ENCODE peak calls at places on chromosomes 12 and 14, in ten cellular contexts. One of them, this sample, is unnamed.

GRCh38 chr12:33476058-33476457 is 36.4 kb upstream of the SYT10 start:
- DNase-seq in MM.1S: no peak
- DNase-seq in HFFc6: no peak
- DNase-seq in nephron progenitor cell: no peak
- DNase-seq in left ventricle myocardium superior: no peak
- DNase-seq in NCI-H187 treated with DMSO at 0.1 percent for 48 hours: no peak
- DNase-seq in foreskin fibroblast: no peak
- DNase-seq in osteocyte: no peak
- DNase-seq in HEK293T: no peak
- DNase-seq in SW480: no peak
- DNase-seq in this sample: no peak

GRCh38 chr12:39081910-39082309 is 176.5 kb upstream of the CPNE8 start:
- DNase-seq in left ventricle myocardium superior: no peak
- DNase-seq in osteocyte: no peak
- DNase-seq in HFFc6: no peak
- DNase-seq in nephron progenitor cell: no peak
- DNase-seq in MM.1S: no peak
- DNase-seq in HEK293T: no peak
- DNase-seq in foreskin fibroblast: no peak
- DNase-seq in SW480: no peak
- DNase-seq in NCI-H187 treated with DMSO at 0.1 percent for 48 hours: no peak
- DNase-seq in this sample: no peak

GRCh38 chr14:53437858-53438257 is 284.7 kb upstream of the DDHD1 start:
- DNase-seq in NCI-H187 treated with DMSO at 0.1 percent for 48 hours: no peak
- DNase-seq in nephron progenitor cell: no peak
- DNase-seq in HEK293T: no peak
- DNase-seq in HFFc6: no peak
- DNase-seq in osteocyte: no peak
- DNase-seq in SW480: no peak
- DNase-seq in left ventricle myocardium superior: no peak
- DNase-seq in MM.1S: no peak
- DNase-seq in foreskin fibroblast: no peak
- DNase-seq in this sample: no peak

GRCh38 chr14:22561661-22562579 is 27.1 kb downstream of the DAD1 start:
- DNase-seq in HEK293T: no peak
- DNase-seq in SW480: peak
- DNase-seq in left ventricle myocardium superior: no peak
- DNase-seq in MM.1S: no peak
- DNase-seq in NCI-H187 treated with DMSO at 0.1 percent for 48 hours: no peak
- DNase-seq in nephron progenitor cell: no peak
- DNase-seq in osteocyte: peak
- DNase-seq in foreskin fibroblast: no peak
- DNase-seq in HFFc6: no peak
- DNase-seq in this sample: no peak

GRCh38 chr14:76331328-76332011 is 44.5 kb upstream of the ESRRB start:
- DNase-seq in HEK293T: no peak
- DNase-seq in SW480: no peak
- DNase-seq in foreskin fibroblast: no peak
- DNase-seq in nephron progenitor cell: no peak
- DNase-seq in left ventricle myocardium superior: no peak
- DNase-seq in NCI-H187 treated with DMSO at 0.1 percent for 48 hours: no peak
- DNase-seq in osteocyte: no peak
- DNase-seq in MM.1S: no peak
- DNase-seq in HFFc6: no peak
- DNase-seq in this sample: no peak

GRCh38 chr12:30046376-30046775 is 262.6 kb upstream of the TMTC1 start:
- DNase-seq in SW480: no peak
- DNase-seq in nephron progenitor cell: no peak
- DNase-seq in MM.1S: no peak
- DNase-seq in NCI-H187 treated with DMSO at 0.1 percent for 48 hours: no peak
- DNase-seq in osteocyte: no peak
- DNase-seq in foreskin fibroblast: no peak
- DNase-seq in HEK293T: no peak
- DNase-seq in HFFc6: no peak
- DNase-seq in left ventricle myocardium superior: no peak
- DNase-seq in this sample: no peak

GRCh38 chr12:57372233-57372632 is 58.6 kb downstream of the R3HDM2 start:
- DNase-seq in nephron progenitor cell: no peak
- DNase-seq in SW480: no peak
- DNase-seq in MM.1S: no peak
- DNase-seq in NCI-H187 treated with DMSO at 0.1 percent for 48 hours: no peak
- DNase-seq in HEK293T: no peak
- DNase-seq in left ventricle myocardium superior: no peak
- DNase-seq in osteocyte: no peak
- DNase-seq in HFFc6: no peak
- DNase-seq in foreskin fibroblast: no peak
- DNase-seq in this sample: peak

GRCh38 chr12:128623748-128624147 is 200.0 kb downstream of the SLC15A4 start:
- DNase-seq in NCI-H187 treated with DMSO at 0.1 percent for 48 hours: no peak
- DNase-seq in MM.1S: no peak
- DNase-seq in SW480: no peak
- DNase-seq in osteocyte: no peak
- DNase-seq in HEK293T: no peak
- DNase-seq in left ventricle myocardium superior: no peak
- DNase-seq in HFFc6: no peak
- DNase-seq in foreskin fibroblast: no peak
- DNase-seq in nephron progenitor cell: no peak
- DNase-seq in this sample: no peak

GRCh38 chr14:20606190-20606901 is 15.2 kb upstream of the RNASE12 start:
- DNase-seq in nephron progenitor cell: peak
- DNase-seq in NCI-H187 treated with DMSO at 0.1 percent for 48 hours: no peak
- DNase-seq in foreskin fibroblast: no peak
- DNase-seq in left ventricle myocardium superior: no peak
- DNase-seq in HEK293T: peak
- DNase-seq in HFFc6: peak
- DNase-seq in SW480: peak
- DNase-seq in MM.1S: no peak
- DNase-seq in osteocyte: no peak
- DNase-seq in this sample: peak

GRCh38 chr14:87829543-87829942 is 163.4 kb downstream of the GALC start:
- DNase-seq in nephron progenitor cell: no peak
- DNase-seq in osteocyte: no peak
- DNase-seq in MM.1S: no peak
- DNase-seq in SW480: no peak
- DNase-seq in foreskin fibroblast: no peak
- DNase-seq in HEK293T: no peak
- DNase-seq in left ventricle myocardium superior: no peak
- DNase-seq in NCI-H187 treated with DMSO at 0.1 percent for 48 hours: no peak
- DNase-seq in HFFc6: no peak
- DNase-seq in this sample: no peak

GRCh38 chr12:117363953-117364486 is 2.6 kb upstream of the NOS1 start:
- DNase-seq in HFFc6: no peak
- DNase-seq in nephron progenitor cell: no peak
- DNase-seq in HEK293T: no peak
- DNase-seq in foreskin fibroblast: no peak
- DNase-seq in left ventricle myocardium superior: no peak
- DNase-seq in NCI-H187 treated with DMSO at 0.1 percent for 48 hours: no peak
- DNase-seq in osteocyte: no peak
- DNase-seq in MM.1S: no peak
- DNase-seq in SW480: peak
- DNase-seq in this sample: no peak

GRCh38 chr14:103121846-103122577 is 1.2 kb upstream of the TNFAIP2 start:
- DNase-seq in foreskin fibroblast: no peak
- DNase-seq in nephron progenitor cell: peak
- DNase-seq in NCI-H187 treated with DMSO at 0.1 percent for 48 hours: peak
- DNase-seq in MM.1S: no peak
- DNase-seq in osteocyte: no peak
- DNase-seq in SW480: peak
- DNase-seq in HFFc6: no peak
- DNase-seq in HEK293T: peak
- DNase-seq in left ventricle myocardium superior: peak
- DNase-seq in this sample: peak

GRCh38 chr12:12333407-12333831 is 16.6 kb downstream of the MANSC1 start:
- DNase-seq in MM.1S: no peak
- DNase-seq in HEK293T: no peak
- DNase-seq in left ventricle myocardium superior: no peak
- DNase-seq in SW480: no peak
- DNase-seq in osteocyte: no peak
- DNase-seq in NCI-H187 treated with DMSO at 0.1 percent for 48 hours: peak
- DNase-seq in foreskin fibroblast: no peak
- DNase-seq in nephron progenitor cell: no peak
- DNase-seq in HFFc6: no peak
- DNase-seq in this sample: no peak

GRCh38 chr12:132719141-132719953 is 8.7 kb downstream of the PGAM5 start:
- DNase-seq in SW480: no peak
- DNase-seq in HFFc6: no peak
- DNase-seq in MM.1S: no peak
- DNase-seq in nephron progenitor cell: no peak
- DNase-seq in osteocyte: no peak
- DNase-seq in HEK293T: no peak
- DNase-seq in foreskin fibroblast: no peak
- DNase-seq in left ventricle myocardium superior: no peak
- DNase-seq in NCI-H187 treated with DMSO at 0.1 percent for 48 hours: no peak
- DNase-seq in this sample: no peak

GRCh38 chr14:21098134-21098891 is at the start of gene ZNF219:
- DNase-seq in HEK293T: no peak
- DNase-seq in SW480: peak
- DNase-seq in HFFc6: peak
- DNase-seq in NCI-H187 treated with DMSO at 0.1 percent for 48 hours: no peak
- DNase-seq in foreskin fibroblast: no peak
- DNase-seq in osteocyte: no peak
- DNase-seq in MM.1S: no peak
- DNase-seq in left ventricle myocardium superior: peak
- DNase-seq in nephron progenitor cell: peak
- DNase-seq in this sample: peak

GRCh38 chr14:62017651-62018230 is 255.5 kb downstream of the SNAPC1 start:
- DNase-seq in nephron progenitor cell: no peak
- DNase-seq in SW480: peak
- DNase-seq in MM.1S: no peak
- DNase-seq in HFFc6: no peak
- DNase-seq in NCI-H187 treated with DMSO at 0.1 percent for 48 hours: no peak
- DNase-seq in foreskin fibroblast: no peak
- DNase-seq in HEK293T: no peak
- DNase-seq in left ventricle myocardium superior: no peak
- DNase-seq in osteocyte: no peak
- DNase-seq in this sample: no peak

This sample was measured in HuH-7.5.